ENCODE peak calls at places on chromosomes 2 and 18, in six cellular contexts. X is HepG2, D is HCT116, Q is H1, C is K562, G is SK-N-SH. E is an unnamed sample.

GRCh38 chr2:187842978-187843847 is 289.0 kb upstream of the TFPI start:
- DNase-seq in G (peak), D (peak), C (peak), Q (no peak), X (peak), E (peak)

GRCh38 chr2:235406420-235406819 is 87.4 kb upstream of the AGAP1 start:
- DNase-seq in G (no peak), D (no peak), C (no peak), Q (no peak), X (no peak), E (peak)

GRCh38 chr2:28394997-28395333 is 2.3 kb downstream of the FOSL2 start:
- DNase-seq in X (no peak), D (no peak), Q (no peak), G (no peak), C (no peak), E (no peak)

GRCh38 chr2:73418343-73418742 is 32.7 kb downstream of the ALMS1 start:
- DNase-seq in G (no peak), Q (no peak), C (no peak), X (no peak), D (no peak), E (no peak)

GRCh38 chr2:213544940-213545339 is 260.7 kb downstream of the SPAG16 start:
- DNase-seq in G (no peak), X (no peak), Q (no peak), C (no peak), D (no peak), E (no peak)

GRCh38 chr18:55316615-55317184 is 271.3 kb downstream of the TCF4 start:
- DNase-seq in G (no peak), D (no peak), C (no peak), X (no peak), Q (no peak), E (no peak)

GRCh38 chr2:33620-34019 is 12.7 kb downstream of the FAM110C start:
- DNase-seq in Q (no peak), C (no peak), G (no peak), X (peak), D (peak), E (peak)

GRCh38 chr2:162092008-162092390 is 18.0 kb upstream of the DPP4 start:
- DNase-seq in C (no peak), G (no peak), D (no peak), Q (no peak), X (no peak), E (no peak)

GRCh38 chr2:71791501-71792135 is 338.3 kb downstream of the DYSF start:
- DNase-seq in X (no peak), G (no peak), Q (no peak), D (no peak), C (no peak), E (no peak)
- TF ChIP-seq JUND in X (no peak), G (no peak), Q (no peak), D (no peak), C (no peak), E (no peak)

GRCh38 chr18:68922392-68922791 is 124.5 kb downstream of the CCDC102B start:
- DNase-seq in X (no peak), C (no peak), G (no peak), Q (no peak), D (no peak), E (no peak)
- TF ChIP-seq JUND in X (no peak), C (no peak), G (no peak), Q (no peak), D (no peak), E (no peak)

DNA sequence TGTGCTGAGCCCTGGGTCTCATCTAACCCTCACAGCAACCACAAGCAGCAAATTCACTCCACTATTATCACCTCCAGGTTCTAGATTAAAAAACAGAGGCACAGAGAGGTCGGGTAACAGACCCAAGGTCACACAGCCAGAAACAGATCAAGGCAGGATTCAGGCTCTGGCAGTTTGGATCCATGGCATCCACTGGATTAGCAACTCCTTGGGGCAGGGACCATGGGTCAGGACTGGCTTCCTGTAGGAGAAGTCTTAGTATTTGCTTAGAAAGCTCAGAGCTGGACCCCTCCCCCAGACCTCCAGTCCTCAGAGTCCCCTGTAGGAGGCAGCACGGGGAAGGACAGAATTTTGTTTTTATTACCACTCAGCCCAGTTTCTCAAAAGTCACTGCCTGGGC is 34.4 kb downstream of the ZFP36L2 start:
- DNase-seq in C (no peak), G (no peak), X (no peak), Q (no peak), D (no peak), E (no peak)
- TF ChIP-seq JUND in C (no peak), G (no peak), X (no peak), Q (no peak), D (no peak), E (no peak)

GRCh38 chr2:2799151-2799697 is 468.1 kb upstream of the MYT1L start:
- DNase-seq in C (no peak), D (no peak), Q (no peak), G (no peak), X (no peak), E (no peak)
- TF ChIP-seq JUND in C (no peak), D (no peak), Q (no peak), G (no peak), X (no peak), E (no peak)

DNA sequence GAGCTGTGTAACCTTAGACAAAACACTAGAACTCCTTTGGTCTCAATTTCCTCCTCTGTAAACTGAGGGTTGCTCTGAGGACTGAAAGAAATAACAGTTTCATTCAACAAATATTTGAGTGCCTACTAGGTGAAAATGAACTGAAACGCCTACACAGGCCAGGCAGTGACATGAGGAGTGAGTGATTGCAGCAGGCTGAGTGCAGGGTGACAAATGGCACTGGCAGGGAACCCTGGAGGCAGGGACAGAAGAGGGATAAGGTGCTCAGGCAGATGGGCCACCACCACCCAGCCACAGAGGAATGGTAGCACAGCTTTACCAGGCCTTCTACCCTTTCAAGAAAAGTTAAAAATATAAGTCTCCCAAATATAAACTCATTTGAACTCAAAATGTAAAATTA is 11.5 kb upstream of the RNU4ATAC start:
- DNase-seq in Q (no peak), G (no peak), C (no peak), X (no peak), D (no peak), E (no peak)
- TF ChIP-seq JUND in Q (no peak), G (no peak), C (no peak), X (no peak), D (no peak), E (no peak)

DNA sequence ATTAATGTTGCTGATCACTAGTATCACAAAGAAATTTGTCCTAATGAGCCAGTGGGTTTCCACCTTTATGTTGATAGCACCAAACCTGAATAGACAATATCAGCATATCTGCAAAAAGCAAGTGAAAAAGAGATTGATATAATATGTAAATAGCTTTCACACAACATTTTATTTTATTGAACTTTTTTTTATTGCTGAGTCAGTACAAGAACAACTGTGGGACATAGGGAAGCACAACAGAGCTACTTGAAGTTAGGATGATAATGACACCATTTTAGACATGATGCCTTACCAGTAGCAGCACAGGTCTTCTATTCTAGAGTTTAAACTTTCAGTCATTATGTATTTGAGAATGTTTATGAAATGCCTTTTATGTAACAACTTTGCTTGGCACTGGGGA is 554.1 kb upstream of the SETBP1 start:
- DNase-seq in X (no peak), G (no peak), C (no peak), Q (no peak), D (no peak), E (no peak)
- TF ChIP-seq JUND in X (no peak), G (no peak), C (no peak), Q (no peak), D (no peak), E (no peak)

DNA sequence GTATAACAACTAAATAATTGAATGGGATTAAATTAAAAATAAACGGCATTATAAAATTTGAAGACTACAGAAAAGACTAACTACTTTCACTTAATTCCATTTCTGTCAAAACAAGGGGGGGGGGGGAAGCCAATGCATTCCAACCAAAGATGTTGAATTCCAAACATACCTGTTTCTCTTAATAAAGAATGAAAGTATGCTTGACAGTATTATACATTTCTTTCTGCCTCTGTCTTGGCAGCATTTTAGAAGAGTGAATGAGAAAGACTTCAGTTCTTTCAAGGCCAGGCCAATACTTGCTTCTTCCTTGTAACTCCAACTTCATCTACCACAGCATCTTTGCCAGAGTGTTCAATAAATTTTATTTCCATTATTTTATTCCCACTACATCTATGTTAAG is 65.9 kb downstream of the PDE11A start:
- DNase-seq in D (no peak), G (no peak), Q (no peak), C (no peak), X (no peak), E (no peak)
- TF ChIP-seq JUND in D (no peak), G (no peak), Q (no peak), C (no peak), X (no peak), E (no peak)